ENCODE peak calls at places on chromosomes 6 and 20, in five cellular contexts. C is left cardiac atrium; I is stimulated activated CD8-positive, alpha-beta memory T cell treated with anti-CD3 and anti-CD28 coated beads, Interleukin-15, amount 100 ng/mL, for 4 hours; H is substantia nigra; X is activated T-cell treated with anti-CD3 and anti-CD28 coated beads for 1 hour. Z is an unnamed sample.

GRCh38 chr6:117615981-117616961 is 14.0 kb upstream of the GOPC start:
- DNase-seq in X (peak; percentile 13), C (no peak), H (no peak), I (peak; percentile 46), Z (no peak)

GRCh38 chr20:18144541-18145099 is 7.0 kb downstream of the KAT14 start:
- DNase-seq in X (no peak), H (no peak), C (no peak), I (no peak), Z (no peak)

GRCh38 chr20:38073307-38074010 is 39.9 kb downstream of the RPRD1B start:
- DNase-seq in X (no peak), H (no peak), I (no peak), C (peak; percentile 74), Z (peak; percentile 86)

GRCh38 chr20:49267327-49267726 is 10.5 kb downstream of the ZNFX1 start:
- DNase-seq in X (no peak), H (no peak), I (no peak), C (no peak), Z (no peak)

GRCh38 chr6:151962246-151962846 is 154.9 kb downstream of the ESR1 start:
- DNase-seq in X (no peak), H (no peak), C (no peak), I (no peak), Z (no peak)

GRCh38 chr6:48036316-48036715 is 74.7 kb downstream of the PTCHD4 start:
- DNase-seq in H (no peak), X (no peak), I (no peak), C (no peak), Z (no peak)

GRCh38 chr6:147201885-147202515 is 2.2 kb upstream of the STXBP5 start:
- DNase-seq in X (no peak), I (no peak), C (no peak), H (no peak), Z (no peak)

GRCh38 chr6:53376661-53377226 is 28.0 kb upstream of the ELOVL5 start:
- DNase-seq in I (no peak), X (no peak), H (no peak), C (no peak), Z (no peak)

GRCh38 chr6:104540743-104541142 is 319.0 kb downstream of the HACE1 start:
- DNase-seq in C (no peak), X (no peak), I (no peak), H (no peak), Z (no peak)

GRCh38 chr6:24897186-24897585 is 38.6 kb downstream of the RIPOR2 start:
- DNase-seq in H (no peak), I (no peak), X (no peak), C (no peak), Z (no peak)

GRCh38 chr20:64100946-64101688 is 6.2 kb downstream of the NPBWR2 start:
- DNase-seq in X (no peak), I (no peak), C (peak; percentile 1), H (no peak), Z (no peak)

GRCh38 chr6:56808871-56809359 is 146.0 kb upstream of the BEND6 start:
- DNase-seq in H (no peak), C (no peak), I (no peak), X (no peak), Z (no peak)

GRCh38 chr6:76230711-76231110 is 158.2 kb upstream of the IMPG1 start:
- DNase-seq in C (no peak), I (no peak), H (no peak), X (no peak), Z (no peak)

GRCh38 chr20:64010711-64011237 is 25.2 kb upstream of the C20orf204 start:
- DNase-seq in X (no peak), H (no peak), I (no peak), C (no peak), Z (no peak)

GRCh38 chr6:43941174-43941573 is 171.2 kb downstream of the VEGFA start:
- DNase-seq in H (no peak), X (no peak), C (no peak), I (no peak), Z (no peak)

GRCh38 chr6:53671111-53671510 is 5.6 kb upstream of the KLHL31 start:
- DNase-seq in X (no peak), C (no peak), I (no peak), H (no peak), Z (no peak)

GRCh38 chr20:9114709-9115108 is 45.8 kb downstream of the PLCB4 start:
- DNase-seq in H (no peak), X (no peak), I (no peak), C (no peak), Z (no peak)

GRCh38 chr6:18207438-18207837 is 52.2 kb downstream of the KDM1B start:
- DNase-seq in I (no peak), X (no peak), C (no peak), H (no peak), Z (no peak)

GRCh38 chr6:159934181-159934580 is 34.7 kb upstream of the IGF2R start:
- DNase-seq in X (no peak), H (no peak), C (no peak), I (no peak), Z (no peak)

GRCh38 chr6:87671555-87672029 is 30.4 kb downstream of the AKIRIN2 start:
- DNase-seq in H (no peak), C (no peak), I (no peak), X (no peak), Z (no peak)

GRCh38 chr6:51778666-51779065 is 308.7 kb downstream of the PKHD1 start:
- DNase-seq in X (no peak), H (no peak), C (no peak), I (no peak), Z (no peak)

GRCh38 chr6:134937426-134937825 is 12.5 kb downstream of the ALDH8A1 start:
- DNase-seq in H (no peak), I (no peak), C (no peak), X (no peak), Z (no peak)

GRCh38 chr6:147561742-147562141 is 53.3 kb downstream of the SAMD5 start:
- DNase-seq in H (no peak), I (no peak), X (no peak), C (no peak), Z (no peak)

GRCh38 chr6:25365159-25365558 is 86.0 kb downstream of the CARMIL1 start:
- DNase-seq in X (no peak), I (no peak), H (no peak), C (no peak), Z (no peak)

GRCh38 chr6:35318845-35319220 is 21.2 kb downstream of the DEF6 start:
- DNase-seq in X (no peak), H (no peak), C (no peak), I (no peak), Z (no peak)

GRCh38 chr20:9994676-9995075 is 40.1 kb upstream of the ANKEF1 start:
- DNase-seq in H (no peak), X (no peak), I (no peak), C (no peak), Z (no peak)

GRCh38 chr6:30154709-30155521 is 6.1 kb downstream of the TRIM10 start:
- DNase-seq in I (no peak), H (no peak), X (no peak), C (no peak), Z (no peak)

GRCh38 chr6:161095916-161096315 is 104.3 kb downstream of the MAP3K4 start:
- DNase-seq in C (no peak), H (no peak), I (no peak), X (no peak), Z (no peak)

GRCh38 chr6:112827793-112828192 is 480.7 kb downstream of the RFPL4B start:
- DNase-seq in C (peak; percentile 46), I (no peak), X (no peak), H (no peak), Z (no peak)

GRCh38 chr6:27294409-27294808 is 17.7 kb downstream of the POM121L2 start:
- DNase-seq in H (no peak), X (no peak), C (no peak), I (no peak), Z (no peak)

GRCh38 chr6:35078896-35079295 is 62.2 kb downstream of the TCP11 start:
- DNase-seq in C (no peak), I (no peak), X (no peak), H (no peak), Z (no peak)

GRCh38 chr6:112831022-112831421 is 483.9 kb downstream of the RFPL4B start:
- DNase-seq in I (no peak), C (no peak), H (no peak), X (no peak), Z (no peak)

GRCh38 chr20:1700990-1701389 is 43.4 kb upstream of the SIRPG start:
- DNase-seq in X (no peak), H (no peak), I (no peak), C (no peak), Z (no peak)

GRCh38 chr20:50112512-50113419 is at the start of gene UBE2V1:
- DNase-seq in C (peak; percentile 94), I (peak; percentile 86), X (peak; percentile 86), H (peak; percentile 77), Z (peak; percentile 77)

Z was measured in ascending aorta.